ENCODE peak calls at places on chromosomes 3 and 15, in six cellular contexts. One of them, this sample, is unnamed.

GRCh38 chr3:12750223-12750622 is 8.8 kb downstream of the TMEM40 start:
- DNase-seq in epithelial cell of esophagus: peak; percentile 72
- DNase-seq in K562: peak; percentile 59
- DNase-seq in GM20000: no peak
- DNase-seq in heart left ventricle: peak; percentile 56
- DNase-seq in CD14-positive monocyte: no peak
- DNase-seq in this sample: no peak

GRCh38 chr3:97968376-97968775 is 3.9 kb downstream of the RIOX2 start:
- DNase-seq in K562: no peak
- DNase-seq in GM20000: no peak
- DNase-seq in epithelial cell of esophagus: no peak
- DNase-seq in heart left ventricle: no peak
- DNase-seq in CD14-positive monocyte: no peak
- DNase-seq in this sample: no peak

GRCh38 chr15:39585871-39586301 is 5.0 kb downstream of the THBS1 start:
- DNase-seq in epithelial cell of esophagus: peak; percentile 7
- DNase-seq in GM20000: no peak
- DNase-seq in heart left ventricle: no peak
- DNase-seq in CD14-positive monocyte: no peak
- DNase-seq in K562: no peak
- DNase-seq in this sample: no peak

GRCh38 chr3:141261472-141262171 is 30.0 kb downstream of the PXYLP1 start:
- DNase-seq in K562: no peak
- DNase-seq in CD14-positive monocyte: no peak
- DNase-seq in GM20000: no peak
- DNase-seq in epithelial cell of esophagus: no peak
- DNase-seq in heart left ventricle: no peak
- DNase-seq in this sample: no peak

GRCh38 chr3:14913926-14914776 is 33.2 kb upstream of the NR2C2 start:
- DNase-seq in CD14-positive monocyte: no peak
- DNase-seq in epithelial cell of esophagus: no peak
- DNase-seq in GM20000: no peak
- DNase-seq in K562: no peak
- DNase-seq in heart left ventricle: no peak
- DNase-seq in this sample: no peak

GRCh38 chr3:178193846-178194245 is 342.4 kb upstream of the KCNMB2 start:
- DNase-seq in heart left ventricle: no peak
- DNase-seq in CD14-positive monocyte: no peak
- DNase-seq in epithelial cell of esophagus: peak; percentile 71
- DNase-seq in GM20000: no peak
- DNase-seq in K562: no peak
- DNase-seq in this sample: no peak

GRCh38 chr3:4834403-4834866 is 144.8 kb upstream of the BHLHE40 start:
- DNase-seq in epithelial cell of esophagus: no peak
- DNase-seq in CD14-positive monocyte: no peak
- DNase-seq in GM20000: peak; percentile 63
- DNase-seq in K562: peak; percentile 38
- DNase-seq in heart left ventricle: no peak
- DNase-seq in this sample: no peak

GRCh38 chr3:40404591-40405198 is 17.7 kb downstream of the ENTPD3 start:
- DNase-seq in epithelial cell of esophagus: no peak
- DNase-seq in K562: no peak
- DNase-seq in CD14-positive monocyte: no peak
- DNase-seq in heart left ventricle: no peak
- DNase-seq in GM20000: no peak
- DNase-seq in this sample: no peak

GRCh38 chr3:133547432-133548041 is 25.9 kb upstream of the CDV3 start:
- DNase-seq in CD14-positive monocyte: no peak
- DNase-seq in GM20000: no peak
- DNase-seq in epithelial cell of esophagus: peak; percentile 27
- DNase-seq in K562: no peak
- DNase-seq in heart left ventricle: no peak
- DNase-seq in this sample: no peak

This sample was measured in tibial nerve.